ENCODE peak calls at places on chromosomes 13 and 19, in six cellular contexts. G is T1000; P is NCI-H345; I is cardiac muscle cell; Y is activated T-helper 2 cell treated with anti-CD3 and anti-CD28 coated beads, Interferon-gamma antibody, Interleukin-2, Interleukin-4, amounts not matched to agents 10 μg/mL and 5 μg/mL and 100 μg/mL, durations not matched to agents 14 hours and 24 hours and 36 hours; W is RKO. Z is an unnamed sample.
A peak's percentile ranks its signal among the peaks of the same experiment; 100 is the strongest.

GRCh38 chr19:30671622-30672051 is 299.5 kb downstream of the ZNF536 start:
- DNase-seq in G (no peak), P (no peak), I (no peak), Y (no peak), W (no peak), Z (no peak)

GRCh38 chr13:105763851-105764250 is 771.6 kb downstream of the EFNB2 start:
- DNase-seq in G (no peak), P (no peak), I (no peak), Y (no peak), W (no peak), Z (no peak)

GRCh38 chr13:99982021-99982740 is 597 bp downstream of the ZIC2 start:
- DNase-seq in G (no peak), P (no peak), I (peak; percentile 62), Y (no peak), W (peak; percentile 22), Z (no peak)

GRCh38 chr13:96968027-96968426 is 26.2 kb downstream of the OXGR1 start:
- DNase-seq in G (no peak), P (no peak), I (no peak), Y (no peak), W (no peak), Z (no peak)

GRCh38 chr13:27797228-27797624 is 4.9 kb downstream of the GSX1 start:
- DNase-seq in G (no peak), P (no peak), I (peak; percentile 47), Y (no peak), W (no peak), Z (no peak)

GRCh38 chr19:18157465-18158063 is 4.6 kb downstream of the PIK3R2 start:
- DNase-seq in G (no peak), P (peak; percentile 87), I (no peak), Y (no peak), W (no peak), Z (peak; percentile 96)

GRCh38 chr19:40689339-40690049 is 957 bp downstream of the NUMBL start:
- DNase-seq in G (no peak), P (peak; percentile 52), I (no peak), Y (no peak), W (peak; percentile 22), Z (no peak)

GRCh38 chr13:106464076-106464475 is 71.4 kb downstream of the EFNB2 start:
- DNase-seq in G (no peak), P (no peak), I (no peak), Y (no peak), W (no peak), Z (no peak)

GRCh38 chr19:35261356-35262100 is 7.2 kb upstream of the USF2 start:
- DNase-seq in G (no peak), P (no peak), I (no peak), Y (no peak), W (no peak), Z (no peak)

GRCh38 chr19:13644648-13645047 is 119.7 kb upstream of the MRI1 start:
- DNase-seq in G (no peak), P (no peak), I (no peak), Y (no peak), W (no peak), Z (no peak)

GRCh38 chr13:93144031-93144430 is 82.6 kb upstream of the GPC6 start:
- DNase-seq in G (no peak), P (no peak), I (no peak), Y (no peak), W (no peak), Z (no peak)

GRCh38 chr13:94413545-94413944 is 65.9 kb downstream of the DCT start:
- DNase-seq in G (no peak), P (no peak), I (no peak), Y (no peak), W (no peak), Z (no peak)

Z was measured in NCI-H1105.